ENCODE peak calls at places on chromosome 16, in four cellular contexts. B is K562, U is GM12891, I is GM12878. C is an unnamed sample.

GRCh38 chr16:8229011-8229520 is 361.2 kb downstream of the TMEM114 start:
- DNase-seq in B (no peak), U (no peak), I (no peak), C (no peak)

GRCh38 chr16:63461248-63461841 is 1425.1 kb upstream of the CDH8 start:
- DNase-seq in B (no peak), U (no peak), I (no peak), C (no peak)

GRCh38 chr16:1770328-1771071 is 843 bp downstream of the NME3 start:
- DNase-seq in B (no peak), U (peak), I (no peak), C (no peak)

GRCh38 chr16:21126518-21126917 is 24.1 kb downstream of the DNAH3 start:
- DNase-seq in B (no peak), U (no peak), I (no peak), C (no peak)

GRCh38 chr16:19297454-19297853 is 11.9 kb downstream of the CLEC19A start:
- DNase-seq in B (no peak), U (no peak), I (no peak), C (no peak)

GRCh38 chr16:29696881-29697331 is 17.9 kb downstream of the QPRT start:
- DNase-seq in B (no peak), U (no peak), I (no peak), C (no peak)

GRCh38 chr16:48526058-48526957 is 83.7 kb downstream of the N4BP1 start:
- DNase-seq in B (peak), U (peak), I (peak), C (peak)

GRCh38 chr16:77383606-77384187 is 51.1 kb downstream of the ADAMTS18 start:
- DNase-seq in B (no peak), U (no peak), I (no peak), C (no peak)

GRCh38 chr16:69942099-69942491 is 9.0 kb upstream of the CLEC18A start:
- DNase-seq in B (no peak), U (no peak), I (no peak), C (no peak)

GRCh38 chr16:80074329-80074728 is 466.5 kb upstream of the DYNLRB2 start:
- DNase-seq in B (no peak), U (no peak), I (no peak), C (no peak)

GRCh38 chr16:89873109-89873821 is at the start of gene TCF25:
- DNase-seq in B (peak), U (peak), I (peak), C (peak)

GRCh38 chr16:2782583-2783351 is 4.6 kb downstream of the PRSS33 start:
- DNase-seq in B (no peak), U (no peak), I (no peak), C (no peak)

GRCh38 chr16:67539271-67539670 is 10.6 kb downstream of the RIPOR1 start:
- DNase-seq in B (no peak), U (no peak), I (no peak), C (no peak)

GRCh38 chr16:65116818-65117430 is 4.9 kb downstream of the CDH11 start:
- DNase-seq in B (no peak), U (no peak), I (no peak), C (no peak)

GRCh38 chr16:66973716-66974115 is 12.7 kb downstream of the CES3 start:
- DNase-seq in B (no peak), U (no peak), I (no peak), C (no peak)

GRCh38 chr16:51845586-51845985 is 694.5 kb upstream of the SALL1 start:
- DNase-seq in B (no peak), U (no peak), I (no peak), C (no peak)

GRCh38 chr16:87808108-87808507 is 42.3 kb upstream of the KLHDC4 start:
- DNase-seq in B (no peak), U (no peak), I (no peak), C (no peak)

GRCh38 chr16:22813223-22813945 is 578 bp upstream of the HS3ST2 start:
- DNase-seq in B (peak), U (peak), I (no peak), C (peak)

DNA sequence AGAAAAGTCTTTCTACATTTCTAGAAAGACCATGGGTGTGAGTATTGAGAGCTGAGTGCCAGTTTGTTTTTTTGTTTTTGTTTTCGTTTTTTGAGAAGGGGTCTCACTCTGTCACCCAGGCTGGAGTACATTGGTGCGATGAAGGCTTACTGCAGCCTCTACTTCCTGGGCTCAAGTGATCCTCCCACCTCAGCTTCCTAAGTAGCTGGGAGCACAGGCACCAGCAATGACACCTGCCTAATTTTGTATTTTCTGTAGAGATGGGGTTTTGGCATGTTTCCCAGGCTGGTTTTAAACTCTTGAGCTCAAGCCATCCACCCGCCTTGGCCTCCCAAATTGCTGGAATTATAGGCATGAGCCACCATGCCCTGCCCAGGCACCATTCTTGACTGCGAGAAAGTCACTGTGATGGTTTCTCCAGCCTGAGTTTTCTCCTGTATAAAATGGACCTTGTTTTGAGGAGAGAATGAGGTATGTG is 673.8 kb downstream of the MAF start:
- DNase-seq in B (no peak), U (no peak), I (no peak), C (no peak)
- TF ChIP-seq SPI1 in B (no peak), U (no peak), I (no peak), C (no peak)

GRCh38 chr16:84657229-84657837 is 9.0 kb downstream of the KLHL36 start:
- DNase-seq in B (no peak), U (no peak), I (no peak), C (no peak)

GRCh38 chr16:84652565-84652964 is 4.3 kb downstream of the KLHL36 start:
- DNase-seq in B (no peak), U (no peak), I (no peak), C (no peak)

GRCh38 chr16:84656557-84657130 is 8.3 kb downstream of the KLHL36 start:
- DNase-seq in B (no peak), U (no peak), I (no peak), C (no peak)

GRCh38 chr16:84654998-84655397 is 6.7 kb downstream of the KLHL36 start:
- DNase-seq in B (no peak), U (no peak), I (no peak), C (no peak)

DNA sequence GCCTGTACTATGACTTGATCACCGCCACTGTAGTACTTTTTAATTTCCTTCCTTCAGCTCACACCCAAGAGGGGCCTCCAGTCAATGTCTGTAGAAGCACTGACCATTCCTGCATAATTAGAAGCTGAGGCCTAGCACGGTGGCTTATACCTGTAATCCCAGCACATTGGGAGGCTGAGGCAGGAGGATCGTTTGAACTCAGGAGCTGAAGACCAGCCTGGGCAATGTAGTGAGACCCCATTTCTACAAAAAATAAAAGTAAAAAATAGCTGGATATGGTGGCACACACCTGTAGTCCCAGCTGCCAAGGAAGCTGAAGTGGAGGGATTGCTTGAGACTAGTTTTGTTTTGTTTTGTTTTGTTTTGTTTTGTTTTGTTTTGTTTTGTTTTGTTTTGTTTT is 5.9 kb downstream of the KLHL36 start:
- DNase-seq in B (no peak), U (no peak), I (no peak), C (no peak)
- TF ChIP-seq SPI1 in B (no peak), U (no peak), I (no peak), C (no peak)

GRCh38 chr16:72723781-72724180 is 324.1 kb downstream of the ZFHX3 start:
- DNase-seq in B (no peak), U (no peak), I (no peak), C (no peak)
- TF ChIP-seq SPI1 in B (no peak), U (no peak), I (no peak), C (no peak)

DNA sequence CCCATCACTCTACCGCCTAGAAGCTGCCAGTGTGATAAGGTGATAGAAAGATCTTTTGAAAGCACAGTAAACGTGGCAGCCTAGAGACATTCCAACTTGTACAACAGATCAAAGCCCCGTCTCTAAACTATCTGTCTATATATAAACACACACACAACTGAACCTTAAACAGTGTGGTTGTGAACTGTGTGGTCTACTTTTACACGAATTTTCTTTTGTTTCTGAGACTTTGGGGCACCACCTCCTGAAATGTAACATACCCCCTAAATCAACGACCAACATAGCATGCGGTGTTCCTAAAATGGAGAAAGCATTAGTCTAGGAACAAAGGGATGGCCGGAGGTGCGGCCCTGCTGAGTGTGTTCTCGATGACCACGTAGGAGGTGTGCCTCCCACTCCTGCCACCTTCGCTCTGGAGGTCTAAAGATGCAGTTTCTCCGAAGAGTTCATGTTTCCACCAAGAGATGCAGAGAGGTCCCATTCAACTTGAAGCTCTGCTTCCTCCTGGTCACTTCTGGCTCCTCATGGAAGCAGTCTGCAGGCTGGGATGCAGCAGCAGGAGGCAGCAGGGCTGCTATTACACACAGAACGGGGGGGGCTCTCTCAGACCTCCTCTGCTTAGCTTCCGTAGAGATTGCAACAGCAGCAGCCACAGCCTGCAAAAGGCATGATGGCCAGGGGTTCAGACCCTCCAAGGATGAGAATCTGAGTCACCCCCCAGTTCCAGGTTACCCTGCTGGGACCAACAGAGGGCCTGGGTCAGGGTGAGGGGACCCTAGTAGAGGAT is 22.6 kb upstream of the USP10 start:
- DNase-seq in B (no peak), U (no peak), I (no peak), C (no peak)
- TF ChIP-seq SPI1 in B (no peak), U (no peak), I (no peak), C (no peak)

DNA sequence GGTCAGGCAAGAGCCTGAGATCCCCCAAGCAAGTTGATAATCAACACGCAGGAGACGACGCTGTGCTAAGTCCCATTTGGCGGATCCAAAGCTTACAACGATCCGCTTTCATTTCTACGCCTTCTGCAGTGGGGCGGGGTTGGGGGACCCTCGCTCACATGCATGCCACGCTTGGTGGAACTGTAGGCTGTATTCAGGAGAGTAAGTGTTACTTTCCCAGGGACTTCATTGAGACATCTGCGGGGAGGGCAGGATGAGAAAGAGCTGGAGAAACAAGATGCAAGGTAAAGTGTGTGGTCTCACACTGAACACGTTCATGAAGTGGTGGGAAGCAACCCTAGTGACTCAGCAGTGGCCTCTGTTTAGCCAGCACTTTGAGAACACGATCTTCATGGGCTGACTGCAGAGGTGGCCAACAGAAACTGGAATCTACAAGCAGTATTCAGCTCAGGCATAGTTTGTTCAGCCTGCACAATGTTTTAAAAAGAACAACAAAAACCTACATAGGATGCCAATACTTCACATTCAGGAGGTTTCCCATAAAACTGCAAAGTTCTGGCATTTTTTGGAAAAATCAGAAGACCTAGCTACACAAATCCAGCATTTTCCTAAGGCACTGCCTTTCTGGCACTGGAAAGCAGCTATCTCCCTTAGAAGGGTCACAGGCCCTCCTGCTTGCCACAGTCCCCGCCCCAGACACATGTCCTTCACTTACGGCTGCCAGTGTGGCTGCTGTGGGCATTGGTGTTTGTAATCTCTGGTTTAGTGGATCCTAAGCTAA is 100.3 kb downstream of the XYLT1 start:
- DNase-seq in B (no peak), U (no peak), I (no peak), C (no peak)
- TF ChIP-seq SPI1 in B (no peak), U (no peak), I (no peak), C (no peak)

GRCh38 chr16:28623172-28623711 is 13.4 kb upstream of the SULT1A1 start:
- DNase-seq in B (no peak), U (peak), I (no peak), C (no peak)
- TF ChIP-seq SPI1 in B (no peak), U (no peak), I (no peak), C (no peak)

DNA sequence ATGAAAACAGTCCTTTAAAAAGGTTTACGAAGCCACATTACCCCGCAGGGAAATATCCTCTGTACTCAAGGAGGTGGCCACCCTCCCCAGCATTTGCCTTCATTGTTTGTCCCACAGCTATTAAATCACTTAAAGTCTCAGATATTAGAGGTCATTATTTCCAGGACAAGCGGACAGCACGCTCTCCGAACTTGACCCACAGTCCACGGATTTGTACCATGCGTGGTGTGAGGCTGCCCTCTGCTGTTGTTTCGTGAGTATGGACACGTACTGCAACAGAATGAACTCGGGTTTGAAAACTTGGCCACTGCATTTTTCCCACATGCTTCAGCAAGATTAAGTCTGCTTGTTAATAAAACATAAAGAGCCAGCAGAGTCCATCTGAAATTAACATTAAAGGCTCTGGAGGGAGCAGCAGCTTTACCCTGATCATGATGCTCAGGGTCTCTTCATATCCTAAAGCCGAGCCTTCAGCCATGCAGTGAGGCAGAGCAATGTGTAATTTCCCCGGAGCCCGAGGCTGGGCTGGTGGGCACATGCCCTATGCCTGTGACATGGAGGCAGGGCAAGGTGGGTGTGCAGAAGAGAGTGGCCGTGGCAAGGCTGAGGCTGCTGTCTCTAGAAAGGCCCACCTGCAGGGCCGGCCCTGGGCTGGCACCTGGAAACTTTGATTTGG is 19.7 kb downstream of the MEAK7 start:
- DNase-seq in B (peak), U (no peak), I (no peak), C (peak)
- TF ChIP-seq SPI1 in B (no peak), U (no peak), I (no peak), C (no peak)

DNA sequence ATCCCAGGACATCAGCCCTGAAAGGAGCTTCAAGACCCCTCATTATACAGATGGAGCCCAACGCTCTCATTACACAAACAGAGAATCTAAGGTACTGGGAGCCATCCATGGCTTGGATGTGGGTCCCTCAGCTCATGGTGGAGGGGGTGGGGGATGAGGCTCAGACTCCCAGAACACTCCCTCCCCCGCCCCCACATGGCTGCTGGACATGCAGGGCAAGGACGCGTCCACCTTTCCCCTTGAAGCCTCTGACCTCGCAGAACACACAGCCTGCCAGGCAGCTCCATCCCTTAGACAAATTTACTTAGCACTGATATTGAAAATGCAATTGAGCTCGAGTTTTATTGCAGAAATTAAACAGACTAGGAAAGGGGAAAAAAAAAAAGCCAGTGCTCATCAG is 203.9 kb downstream of the ZNF423 start:
- DNase-seq in B (no peak), U (no peak), I (no peak), C (no peak)
- TF ChIP-seq SPI1 in B (no peak), U (no peak), I (no peak), C (no peak)

GRCh38 chr16:5143761-5144620 is 46.4 kb upstream of the EEF2KMT start:
- DNase-seq in B (no peak), U (no peak), I (no peak), C (no peak)
- TF ChIP-seq SPI1 in B (no peak), U (no peak), I (no peak), C (no peak)

DNA sequence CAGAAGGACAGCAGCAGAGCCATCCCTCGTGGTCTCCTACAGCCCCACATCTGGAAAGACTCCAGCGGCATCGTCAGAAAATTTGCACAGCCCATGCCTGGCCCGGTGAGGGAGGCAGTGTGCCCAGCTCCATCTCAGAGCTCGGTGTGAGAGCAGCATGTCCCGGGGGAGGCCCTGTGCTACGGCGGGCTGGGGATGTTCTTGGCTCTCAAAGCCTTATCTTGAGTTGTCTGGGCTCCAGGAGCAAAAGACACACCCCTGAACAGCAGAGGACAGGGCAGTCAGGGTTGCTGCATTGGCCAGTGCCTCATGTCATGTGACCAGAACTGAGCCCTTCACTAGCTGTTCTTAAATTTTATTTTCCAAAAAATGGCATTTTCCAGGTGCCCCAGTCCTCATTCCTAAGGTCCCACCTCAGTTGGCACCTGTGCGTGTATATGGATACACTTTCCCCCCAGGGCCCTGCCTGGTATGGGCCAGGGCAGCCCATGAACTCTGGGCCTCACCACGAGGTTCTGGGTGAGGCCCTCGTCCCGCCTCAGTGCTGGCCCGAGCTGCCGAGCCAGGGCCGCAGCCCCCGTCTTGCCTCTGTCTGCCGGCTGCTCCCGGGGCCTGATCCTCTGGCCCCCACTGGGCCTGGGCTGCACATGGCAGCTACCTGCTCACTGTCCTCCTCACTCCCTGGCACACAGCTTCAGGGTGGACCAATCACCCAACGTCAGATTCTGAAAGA is 3.0 kb downstream of the NUDT16L1 start:
- DNase-seq in B (no peak), U (no peak), I (no peak), C (no peak)
- TF ChIP-seq SPI1 in B (no peak), U (no peak), I (no peak), C (no peak)

C was measured in HL-60.